ENCODE peak calls at places on chromosomes 16 and 17, in eight cellular contexts. One of them, this sample, is unnamed.

GRCh38 chr16:48612621-48613020 is 2.6 kb upstream of the N4BP1 start:
- DNase-seq in esophagus muscularis mucosa: no peak
- DNase-seq in choroid plexus epithelial cell: no peak
- DNase-seq in ascending aorta: no peak
- DNase-seq in OCI-LY7: no peak
- DNase-seq in endothelial cell: no peak
- DNase-seq in bronchial epithelial cell: peak; percentile 18
- DNase-seq in endodermal cell: no peak
- DNase-seq in this sample: no peak

GRCh38 chr16:53571763-53572162 is 68.8 kb upstream of the AKTIP start:
- DNase-seq in esophagus muscularis mucosa: no peak
- DNase-seq in choroid plexus epithelial cell: no peak
- DNase-seq in ascending aorta: no peak
- DNase-seq in OCI-LY7: no peak
- DNase-seq in endothelial cell: no peak
- DNase-seq in bronchial epithelial cell: no peak
- DNase-seq in endodermal cell: no peak
- DNase-seq in this sample: no peak

GRCh38 chr17:47945080-47945479 is 3.7 kb downstream of the PNPO start:
- DNase-seq in esophagus muscularis mucosa: no peak
- DNase-seq in choroid plexus epithelial cell: no peak
- DNase-seq in ascending aorta: no peak
- DNase-seq in OCI-LY7: peak; percentile 22
- DNase-seq in endothelial cell: no peak
- DNase-seq in bronchial epithelial cell: no peak
- DNase-seq in endodermal cell: no peak
- DNase-seq in this sample: no peak

GRCh38 chr16:78448658-78449327 is 349.3 kb downstream of the WWOX start:
- DNase-seq in esophagus muscularis mucosa: no peak
- DNase-seq in choroid plexus epithelial cell: no peak
- DNase-seq in ascending aorta: no peak
- DNase-seq in OCI-LY7: no peak
- DNase-seq in endothelial cell: no peak
- DNase-seq in bronchial epithelial cell: no peak
- DNase-seq in endodermal cell: peak; percentile 69
- DNase-seq in this sample: no peak

GRCh38 chr17:69404398-69404797 is 10.1 kb upstream of the MAP2K6 start:
- DNase-seq in esophagus muscularis mucosa: no peak
- DNase-seq in choroid plexus epithelial cell: peak; percentile 80
- DNase-seq in ascending aorta: no peak
- DNase-seq in OCI-LY7: no peak
- DNase-seq in endothelial cell: no peak
- DNase-seq in bronchial epithelial cell: no peak
- DNase-seq in endodermal cell: no peak
- DNase-seq in this sample: peak; percentile 22

GRCh38 chr17:45123930-45124796 is 8.2 kb downstream of the PLCD3 start:
- DNase-seq in esophagus muscularis mucosa: no peak
- DNase-seq in choroid plexus epithelial cell: peak; percentile 81
- DNase-seq in ascending aorta: no peak
- DNase-seq in OCI-LY7: peak; percentile 17
- DNase-seq in endothelial cell: no peak
- DNase-seq in bronchial epithelial cell: peak; percentile 84
- DNase-seq in endodermal cell: peak; percentile 77
- DNase-seq in this sample: peak; percentile 86

GRCh38 chr16:8614435-8615029 is 7.0 kb upstream of the METTL22 start:
- DNase-seq in esophagus muscularis mucosa: no peak
- DNase-seq in choroid plexus epithelial cell: no peak
- DNase-seq in ascending aorta: no peak
- DNase-seq in OCI-LY7: no peak
- DNase-seq in endothelial cell: no peak
- DNase-seq in bronchial epithelial cell: no peak
- DNase-seq in endodermal cell: no peak
- DNase-seq in this sample: no peak

GRCh38 chr16:46830417-46830901 is 521 bp downstream of the C16orf87 start:
- DNase-seq in esophagus muscularis mucosa: no peak
- DNase-seq in choroid plexus epithelial cell: no peak
- DNase-seq in ascending aorta: no peak
- DNase-seq in OCI-LY7: peak; percentile 66
- DNase-seq in endothelial cell: peak; percentile 47
- DNase-seq in bronchial epithelial cell: no peak
- DNase-seq in endodermal cell: no peak
- DNase-seq in this sample: peak; percentile 2

GRCh38 chr17:72967263-72967962 is 125.1 kb downstream of the SLC39A11 start:
- DNase-seq in esophagus muscularis mucosa: no peak
- DNase-seq in choroid plexus epithelial cell: no peak
- DNase-seq in ascending aorta: no peak
- DNase-seq in OCI-LY7: no peak
- DNase-seq in endothelial cell: no peak
- DNase-seq in bronchial epithelial cell: no peak
- DNase-seq in endodermal cell: peak; percentile 29
- DNase-seq in this sample: no peak

GRCh38 chr17:65099941-65100315 is 37.2 kb upstream of the RGS9 start:
- DNase-seq in esophagus muscularis mucosa: no peak
- DNase-seq in choroid plexus epithelial cell: peak; percentile 92
- DNase-seq in ascending aorta: no peak
- DNase-seq in OCI-LY7: peak; percentile 55
- DNase-seq in endothelial cell: no peak
- DNase-seq in bronchial epithelial cell: peak; percentile 64
- DNase-seq in endodermal cell: peak; percentile 75
- DNase-seq in this sample: peak; percentile 93

GRCh38 chr17:7881655-7882054 is 6.9 kb upstream of the CHD3 start:
- DNase-seq in esophagus muscularis mucosa: no peak
- DNase-seq in choroid plexus epithelial cell: peak; percentile 24
- DNase-seq in ascending aorta: no peak
- DNase-seq in OCI-LY7: no peak
- DNase-seq in endothelial cell: no peak
- DNase-seq in bronchial epithelial cell: no peak
- DNase-seq in endodermal cell: peak; percentile 42
- DNase-seq in this sample: no peak

GRCh38 chr16:17836868-17837602 is 366.3 kb upstream of the XYLT1 start:
- DNase-seq in esophagus muscularis mucosa: no peak
- DNase-seq in choroid plexus epithelial cell: peak; percentile 91
- DNase-seq in ascending aorta: no peak
- DNase-seq in OCI-LY7: no peak
- DNase-seq in endothelial cell: no peak
- DNase-seq in bronchial epithelial cell: peak; percentile 50
- DNase-seq in endodermal cell: peak; percentile 86
- DNase-seq in this sample: peak; percentile 100

GRCh38 chr17:6681176-6681575 is 29.6 kb downstream of the C17orf100 start:
- DNase-seq in esophagus muscularis mucosa: no peak
- DNase-seq in choroid plexus epithelial cell: no peak
- DNase-seq in ascending aorta: no peak
- DNase-seq in OCI-LY7: no peak
- DNase-seq in endothelial cell: no peak
- DNase-seq in bronchial epithelial cell: peak; percentile 17
- DNase-seq in endodermal cell: no peak
- DNase-seq in this sample: no peak

GRCh38 chr17:48128411-48128810 is 20.8 kb downstream of the SNX11 start:
- DNase-seq in esophagus muscularis mucosa: no peak
- DNase-seq in choroid plexus epithelial cell: no peak
- DNase-seq in ascending aorta: no peak
- DNase-seq in OCI-LY7: no peak
- DNase-seq in endothelial cell: no peak
- DNase-seq in bronchial epithelial cell: no peak
- DNase-seq in endodermal cell: no peak
- DNase-seq in this sample: no peak

GRCh38 chr17:76670020-76670707 is 26.6 kb upstream of the ST6GALNAC1 start:
- DNase-seq in esophagus muscularis mucosa: no peak
- DNase-seq in choroid plexus epithelial cell: peak; percentile 75
- DNase-seq in ascending aorta: no peak
- DNase-seq in OCI-LY7: no peak
- DNase-seq in endothelial cell: no peak
- DNase-seq in bronchial epithelial cell: peak; percentile 74
- DNase-seq in endodermal cell: no peak
- DNase-seq in this sample: no peak

GRCh38 chr16:76293980-76294690 is 16.9 kb downstream of the CNTNAP4 start:
- DNase-seq in esophagus muscularis mucosa: no peak
- DNase-seq in choroid plexus epithelial cell: no peak
- DNase-seq in ascending aorta: no peak
- DNase-seq in OCI-LY7: no peak
- DNase-seq in endothelial cell: no peak
- DNase-seq in bronchial epithelial cell: no peak
- DNase-seq in endodermal cell: no peak
- DNase-seq in this sample: peak; percentile 20

GRCh38 chr17:81701288-81702071 is 1.7 kb upstream of the MRPL12 start:
- DNase-seq in esophagus muscularis mucosa: no peak
- DNase-seq in choroid plexus epithelial cell: no peak
- DNase-seq in ascending aorta: no peak
- DNase-seq in OCI-LY7: peak; percentile 65
- DNase-seq in endothelial cell: no peak
- DNase-seq in bronchial epithelial cell: no peak
- DNase-seq in endodermal cell: no peak
- DNase-seq in this sample: no peak

GRCh38 chr17:37609170-37610040 is at the start of gene SYNRG:
- DNase-seq in esophagus muscularis mucosa: peak; percentile 98
- DNase-seq in choroid plexus epithelial cell: peak; percentile 98
- DNase-seq in ascending aorta: peak; percentile 89
- DNase-seq in OCI-LY7: peak; percentile 97
- DNase-seq in endothelial cell: peak; percentile 99
- DNase-seq in bronchial epithelial cell: peak; percentile 78
- DNase-seq in endodermal cell: peak; percentile 100
- DNase-seq in this sample: peak; percentile 92
- TF ChIP-seq CTCF in esophagus muscularis mucosa: peak; percentile 48
- TF ChIP-seq CTCF in choroid plexus epithelial cell: peak; percentile 52
- TF ChIP-seq CTCF in ascending aorta: peak; percentile 35
- TF ChIP-seq CTCF in OCI-LY7: peak; percentile 73
- TF ChIP-seq CTCF in endothelial cell: no peak
- TF ChIP-seq CTCF in bronchial epithelial cell: peak; percentile 16
- TF ChIP-seq CTCF in endodermal cell: peak; percentile 66
- TF ChIP-seq CTCF in this sample: no peak

DNA sequence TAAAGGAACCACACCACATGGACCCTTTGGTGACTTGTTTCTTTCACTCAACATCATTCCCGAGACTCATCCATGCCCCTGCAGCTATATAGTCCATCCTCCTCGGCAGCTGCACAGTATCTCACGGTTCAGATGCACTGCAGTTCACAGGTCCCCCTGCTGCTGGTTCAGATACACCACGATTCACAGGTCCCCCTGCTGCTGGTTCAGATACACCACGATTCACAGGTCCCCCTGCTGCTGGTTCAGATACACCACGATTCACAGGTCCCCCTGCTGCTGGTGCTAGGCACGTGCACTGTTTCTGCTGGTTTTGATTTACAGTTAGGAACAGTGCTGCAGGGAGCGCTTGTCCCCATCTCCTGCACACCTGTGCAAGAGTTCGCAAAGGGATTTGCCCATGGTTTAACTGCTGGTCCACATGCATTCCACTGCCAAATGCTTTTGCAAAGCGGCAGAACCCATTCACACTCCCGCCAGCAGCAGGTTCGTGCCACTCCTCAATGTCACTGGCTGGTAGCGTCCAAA is 3.8 kb downstream of the HSDL1 start:
- DNase-seq in esophagus muscularis mucosa: no peak
- DNase-seq in choroid plexus epithelial cell: no peak
- DNase-seq in ascending aorta: no peak
- DNase-seq in OCI-LY7: peak; percentile 69
- DNase-seq in endothelial cell: no peak
- DNase-seq in bronchial epithelial cell: no peak
- DNase-seq in endodermal cell: no peak
- DNase-seq in this sample: no peak
- TF ChIP-seq CTCF in esophagus muscularis mucosa: no peak
- TF ChIP-seq CTCF in choroid plexus epithelial cell: peak; percentile 26
- TF ChIP-seq CTCF in ascending aorta: no peak
- TF ChIP-seq CTCF in OCI-LY7: peak; percentile 73
- TF ChIP-seq CTCF in endothelial cell: no peak
- TF ChIP-seq CTCF in bronchial epithelial cell: no peak
- TF ChIP-seq CTCF in endodermal cell: peak; percentile 71
- TF ChIP-seq CTCF in this sample: no peak

GRCh38 chr16:3606441-3606840 is 5.0 kb downstream of the SLX4 start:
- DNase-seq in esophagus muscularis mucosa: no peak
- DNase-seq in choroid plexus epithelial cell: no peak
- DNase-seq in ascending aorta: no peak
- DNase-seq in OCI-LY7: no peak
- DNase-seq in endothelial cell: no peak
- DNase-seq in bronchial epithelial cell: no peak
- DNase-seq in endodermal cell: no peak
- DNase-seq in this sample: no peak
- TF ChIP-seq CTCF in esophagus muscularis mucosa: no peak
- TF ChIP-seq CTCF in choroid plexus epithelial cell: no peak
- TF ChIP-seq CTCF in ascending aorta: no peak
- TF ChIP-seq CTCF in OCI-LY7: no peak
- TF ChIP-seq CTCF in endothelial cell: no peak
- TF ChIP-seq CTCF in bronchial epithelial cell: no peak
- TF ChIP-seq CTCF in endodermal cell: no peak
- TF ChIP-seq CTCF in this sample: no peak

GRCh38 chr16:56792960-56793359 is 63.0 kb downstream of the NUP93 start:
- DNase-seq in esophagus muscularis mucosa: no peak
- DNase-seq in choroid plexus epithelial cell: no peak
- DNase-seq in ascending aorta: no peak
- DNase-seq in OCI-LY7: no peak
- DNase-seq in endothelial cell: no peak
- DNase-seq in bronchial epithelial cell: no peak
- DNase-seq in endodermal cell: no peak
- DNase-seq in this sample: no peak

GRCh38 chr16:56789360-56789759 is 59.4 kb downstream of the NUP93 start:
- DNase-seq in esophagus muscularis mucosa: no peak
- DNase-seq in choroid plexus epithelial cell: peak; percentile 78
- DNase-seq in ascending aorta: no peak
- DNase-seq in OCI-LY7: peak; percentile 57
- DNase-seq in endothelial cell: no peak
- DNase-seq in bronchial epithelial cell: peak; percentile 60
- DNase-seq in endodermal cell: no peak
- DNase-seq in this sample: peak; percentile 38

GRCh38 chr16:56797861-56798260 is 67.1 kb upstream of the SLC12A3 start:
- DNase-seq in esophagus muscularis mucosa: no peak
- DNase-seq in choroid plexus epithelial cell: no peak
- DNase-seq in ascending aorta: no peak
- DNase-seq in OCI-LY7: no peak
- DNase-seq in endothelial cell: no peak
- DNase-seq in bronchial epithelial cell: no peak
- DNase-seq in endodermal cell: no peak
- DNase-seq in this sample: no peak

GRCh38 chr16:56795011-56795410 is 65.1 kb downstream of the NUP93 start:
- DNase-seq in esophagus muscularis mucosa: no peak
- DNase-seq in choroid plexus epithelial cell: no peak
- DNase-seq in ascending aorta: no peak
- DNase-seq in OCI-LY7: no peak
- DNase-seq in endothelial cell: no peak
- DNase-seq in bronchial epithelial cell: no peak
- DNase-seq in endodermal cell: no peak
- DNase-seq in this sample: no peak

DNA sequence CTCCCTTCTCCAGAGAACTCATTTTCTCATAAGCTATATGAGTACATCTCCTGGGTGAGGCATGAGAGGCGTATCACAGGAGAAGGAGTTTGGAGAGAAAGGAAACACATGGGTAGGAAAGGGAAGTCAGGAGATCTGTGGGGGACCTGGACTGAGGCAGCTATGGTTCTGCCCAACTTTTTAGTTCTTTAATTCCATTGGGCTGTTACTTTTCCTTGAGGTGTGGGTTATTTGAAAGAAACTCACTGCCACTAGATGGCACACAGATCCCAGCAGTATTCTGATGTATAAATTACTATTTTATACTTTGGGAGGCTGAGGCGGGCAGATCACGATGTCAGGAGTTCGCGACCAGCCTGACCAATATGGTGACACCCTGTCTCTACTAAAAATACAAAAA is 63.6 kb downstream of the NUP93 start:
- DNase-seq in esophagus muscularis mucosa: no peak
- DNase-seq in choroid plexus epithelial cell: peak; percentile 76
- DNase-seq in ascending aorta: no peak
- DNase-seq in OCI-LY7: peak; percentile 52
- DNase-seq in endothelial cell: peak; percentile 14
- DNase-seq in bronchial epithelial cell: peak; percentile 29
- DNase-seq in endodermal cell: no peak
- DNase-seq in this sample: peak; percentile 33
- TF ChIP-seq CTCF in esophagus muscularis mucosa: no peak
- TF ChIP-seq CTCF in choroid plexus epithelial cell: peak; percentile 70
- TF ChIP-seq CTCF in ascending aorta: no peak
- TF ChIP-seq CTCF in OCI-LY7: peak; percentile 77
- TF ChIP-seq CTCF in endothelial cell: no peak
- TF ChIP-seq CTCF in bronchial epithelial cell: peak; percentile 26
- TF ChIP-seq CTCF in endodermal cell: peak; percentile 72
- TF ChIP-seq CTCF in this sample: peak; percentile 39